ENCODE peak calls at places on chromosomes 5 and 9, in four cellular contexts. H, B, C and G are unnamed samples.

GRCh38 chr5:80109549-80110478 is 74.7 kb downstream of the THBS4 start:
- DNase-seq in H (peak), B (peak), C (no peak), G (no peak)

GRCh38 chr9:138074516-138074915 is 196.9 kb downstream of the CACNA1B start:
- DNase-seq in H (no peak), B (no peak), C (peak), G (peak)

GRCh38 chr9:72263572-72263971 is 101.4 kb downstream of the ZFAND5 start:
- DNase-seq in H (no peak), B (no peak), C (no peak), G (no peak)

GRCh38 chr9:69805962-69806633 is 14.5 kb upstream of the CFAP95 start:
- DNase-seq in H (peak), B (no peak), C (no peak), G (no peak)

GRCh38 chr5:77892061-77893010 is 116.2 kb upstream of the TBCA start:
- DNase-seq in H (no peak), B (no peak), C (no peak), G (no peak)

GRCh38 chr9:113645224-113645971 is 181.9 kb downstream of the RGS3 start:
- DNase-seq in H (no peak), B (no peak), C (peak), G (no peak)

GRCh38 chr5:107868994-107869393 is 198.3 kb upstream of the EFNA5 start:
- DNase-seq in H (no peak), B (no peak), C (no peak), G (no peak)

GRCh38 chr9:35267716-35268115 is 105.9 kb downstream of the UNC13B start:
- DNase-seq in H (no peak), B (no peak), C (no peak), G (no peak)

GRCh38 chr9:111020594-111020993 is 17.7 kb downstream of the LPAR1 start:
- DNase-seq in H (no peak), B (no peak), C (no peak), G (no peak)

GRCh38 chr9:33375238-33375840 is 27.0 kb downstream of the AQP7 start:
- DNase-seq in H (no peak), B (peak), C (no peak), G (no peak)

GRCh38 chr9:71746023-71746752 is 22.1 kb downstream of the CEMIP2 start:
- DNase-seq in H (no peak), B (no peak), C (no peak), G (no peak)

GRCh38 chr5:68646142-68646541 is 430.6 kb downstream of the PIK3R1 start:
- DNase-seq in H (no peak), B (no peak), C (no peak), G (no peak)

GRCh38 chr9:129181246-129181645 is 3.2 kb upstream of the IER5L start:
- DNase-seq in H (no peak), B (no peak), C (no peak), G (no peak)

GRCh38 chr5:103119067-103119764 is 722 bp downstream of the GIN1 start:
- DNase-seq in H (no peak), B (no peak), C (no peak), G (no peak)

GRCh38 chr5:65126670-65127069 is 355.1 kb downstream of the ADAMTS6 start:
- DNase-seq in H (no peak), B (no peak), C (no peak), G (no peak)

GRCh38 chr5:132067941-132068808 is 5.4 kb upstream of the CSF2 start:
- DNase-seq in H (no peak), B (no peak), C (no peak), G (no peak)

GRCh38 chr9:83707518-83707767 is 315 bp downstream of the UBQLN1 start:
- DNase-seq in H (no peak), B (no peak), C (peak), G (no peak)

GRCh38 chr9:90580576-90580975 is 62.0 kb downstream of the DIRAS2 start:
- DNase-seq in H (no peak), B (no peak), C (no peak), G (no peak)

GRCh38 chr5:125603321-125603720 is 819.9 kb upstream of the GRAMD2B start:
- DNase-seq in H (no peak), B (no peak), C (no peak), G (no peak)

GRCh38 chr5:36724429-36725332 is 118.3 kb downstream of the SLC1A3 start:
- DNase-seq in H (no peak), B (no peak), C (no peak), G (no peak)

GRCh38 chr5:132223861-132224260 is 3.8 kb downstream of the P4HA2 start:
- DNase-seq in H (no peak), B (no peak), C (peak), G (no peak)

GRCh38 chr5:120615967-120616645 is 152.0 kb downstream of the PRR16 start:
- DNase-seq in H (no peak), B (no peak), C (no peak), G (no peak)

GRCh38 chr5:20678814-20679298 is 690.9 kb upstream of the CDH18 start:
- DNase-seq in H (no peak), B (peak), C (no peak), G (no peak)

GRCh38 chr9:108040783-108041182 is 551.2 kb upstream of the KLF4 start:
- DNase-seq in H (no peak), B (peak), C (no peak), G (no peak)

GRCh38 chr9:87301381-87301780 is 196.3 kb upstream of the DAPK1 start:
- DNase-seq in H (no peak), B (no peak), C (no peak), G (no peak)

GRCh38 chr9:87436694-87437093 is 61.0 kb upstream of the DAPK1 start:
- DNase-seq in H (no peak), B (no peak), C (no peak), G (no peak)

GRCh38 chr5:123599171-123599570 is 87.2 kb downstream of the CSNK1G3 start:
- DNase-seq in H (no peak), B (no peak), C (no peak), G (no peak)

GRCh38 chr9:116585896-116586295 is 101.2 kb upstream of the TRIM32 start:
- DNase-seq in H (no peak), B (no peak), C (no peak), G (no peak)

GRCh38 chr5:154479160-154479943 is 1.3 kb upstream of the HAND1 start:
- DNase-seq in H (no peak), B (no peak), C (no peak), G (no peak)

GRCh38 chr9:111969061-111969460 is 72.4 kb downstream of the UGCG start:
- DNase-seq in H (no peak), B (no peak), C (no peak), G (no peak)

GRCh38 chr9:93585259-93585658 is 8.9 kb downstream of the PHF2 start:
- DNase-seq in H (no peak), B (no peak), C (no peak), G (no peak)

GRCh38 chr9:99059074-99059894 is 45.6 kb upstream of the TGFBR1 start:
- DNase-seq in H (no peak), B (no peak), C (no peak), G (no peak)

GRCh38 chr5:159508344-159508743 is 178.1 kb upstream of the IL12B start:
- DNase-seq in H (no peak), B (no peak), C (no peak), G (no peak)

GRCh38 chr5:14581333-14581890 is at the start of gene OTULINL:
- DNase-seq in H (peak), B (peak), C (peak), G (peak)

GRCh38 chr9:114153761-114154596 is 1.4 kb upstream of the COL27A1 start:
- DNase-seq in H (no peak), B (peak), C (no peak), G (no peak)

GRCh38 chr5:66653380-66653779 is 57.2 kb downstream of the MAST4 start:
- DNase-seq in H (no peak), B (peak), C (no peak), G (no peak)

GRCh38 chr5:165029471-165029870 is 1524.1 kb downstream of the MAT2B start:
- DNase-seq in H (no peak), B (peak), C (no peak), G (no peak)
- TF ChIP-seq CTCF in H (no peak), B (peak), C (no peak), G (peak)

DNA sequence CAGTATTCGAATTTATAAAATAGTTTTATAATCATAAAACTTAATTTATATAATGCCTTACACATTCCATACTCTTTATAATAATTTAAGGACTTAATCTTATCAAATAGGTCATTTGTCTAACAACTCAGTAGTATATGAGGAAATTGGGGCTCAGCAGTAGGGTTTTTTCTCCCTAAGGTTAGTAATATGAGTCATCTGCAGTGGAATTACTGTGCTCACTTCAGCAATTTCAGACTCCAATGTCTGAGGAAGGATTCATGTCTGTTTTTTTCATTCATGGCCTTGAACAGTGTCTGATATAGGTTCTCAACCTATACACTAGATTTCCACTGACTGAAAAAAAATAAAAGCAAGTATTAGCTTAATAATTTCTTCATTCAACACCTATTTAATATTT is 7.4 kb downstream of the DMRTA1 start:
- DNase-seq in H (no peak), B (peak), C (no peak), G (no peak)
- TF ChIP-seq CTCF in H (no peak), B (no peak), C (no peak), G (no peak)

DNA sequence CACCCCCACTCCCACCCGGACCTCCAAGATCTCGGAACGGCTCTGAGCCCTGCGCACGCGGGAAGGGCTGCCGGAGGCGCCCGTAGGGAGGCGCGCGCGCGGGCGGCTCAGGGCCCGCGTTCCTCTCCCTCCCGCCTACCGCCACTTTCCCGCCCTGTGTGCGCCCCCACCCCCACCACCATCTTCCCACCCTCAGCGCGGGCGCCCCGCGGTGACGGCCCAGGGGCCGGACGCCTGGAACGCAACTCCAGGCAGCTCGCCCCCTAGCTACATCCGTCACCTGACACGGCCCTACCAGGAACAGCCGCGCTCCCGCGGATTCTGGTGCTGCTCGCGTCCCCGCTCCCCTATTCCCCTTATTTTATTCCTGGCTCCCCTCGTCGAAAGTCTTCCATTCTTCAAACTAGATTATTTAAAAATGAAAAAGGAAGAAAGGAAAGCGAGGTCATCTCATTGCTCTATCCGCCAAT is at the start of gene CDKN2B-AS1:
- DNase-seq in H (no peak), B (peak), C (no peak), G (no peak)
- TF ChIP-seq CTCF in H (no peak), B (no peak), C (no peak), G (no peak)

GRCh38 chr5:3957658-3958057 is 362.0 kb downstream of the IRX1 start:
- DNase-seq in H (no peak), B (no peak), C (no peak), G (no peak)

GRCh38 chr5:3958389-3958788 is 362.8 kb downstream of the IRX1 start:
- DNase-seq in H (no peak), B (no peak), C (no peak), G (no peak)

GRCh38 chr5:3948838-3949237 is 353.2 kb downstream of the IRX1 start:
- DNase-seq in H (no peak), B (no peak), C (no peak), G (no peak)

GRCh38 chr5:3954633-3955032 is 359.0 kb downstream of the IRX1 start:
- DNase-seq in H (no peak), B (no peak), C (no peak), G (no peak)

DNA sequence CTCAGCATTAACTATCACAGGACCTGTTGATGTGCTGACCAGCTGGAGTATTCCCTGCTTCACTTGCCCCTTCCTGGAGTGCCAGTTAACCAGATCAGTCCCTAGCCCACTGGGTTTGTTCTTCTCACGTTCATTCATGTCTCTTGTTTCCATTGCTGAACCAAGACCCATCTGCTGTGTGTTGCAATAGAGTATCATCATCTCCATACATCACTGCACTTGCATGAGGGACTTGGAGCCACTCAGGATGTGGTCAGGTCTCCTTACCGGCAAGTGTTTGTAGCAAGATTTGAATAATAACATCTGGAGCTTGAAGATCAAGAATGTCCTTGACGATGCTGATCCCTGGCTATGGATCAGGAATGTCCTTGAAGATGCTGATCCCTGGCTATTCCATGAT is 358.6 kb downstream of the IRX1 start:
- DNase-seq in H (no peak), B (no peak), C (no peak), G (no peak)
- TF ChIP-seq CTCF in H (no peak), B (no peak), C (no peak), G (no peak)

DNA sequence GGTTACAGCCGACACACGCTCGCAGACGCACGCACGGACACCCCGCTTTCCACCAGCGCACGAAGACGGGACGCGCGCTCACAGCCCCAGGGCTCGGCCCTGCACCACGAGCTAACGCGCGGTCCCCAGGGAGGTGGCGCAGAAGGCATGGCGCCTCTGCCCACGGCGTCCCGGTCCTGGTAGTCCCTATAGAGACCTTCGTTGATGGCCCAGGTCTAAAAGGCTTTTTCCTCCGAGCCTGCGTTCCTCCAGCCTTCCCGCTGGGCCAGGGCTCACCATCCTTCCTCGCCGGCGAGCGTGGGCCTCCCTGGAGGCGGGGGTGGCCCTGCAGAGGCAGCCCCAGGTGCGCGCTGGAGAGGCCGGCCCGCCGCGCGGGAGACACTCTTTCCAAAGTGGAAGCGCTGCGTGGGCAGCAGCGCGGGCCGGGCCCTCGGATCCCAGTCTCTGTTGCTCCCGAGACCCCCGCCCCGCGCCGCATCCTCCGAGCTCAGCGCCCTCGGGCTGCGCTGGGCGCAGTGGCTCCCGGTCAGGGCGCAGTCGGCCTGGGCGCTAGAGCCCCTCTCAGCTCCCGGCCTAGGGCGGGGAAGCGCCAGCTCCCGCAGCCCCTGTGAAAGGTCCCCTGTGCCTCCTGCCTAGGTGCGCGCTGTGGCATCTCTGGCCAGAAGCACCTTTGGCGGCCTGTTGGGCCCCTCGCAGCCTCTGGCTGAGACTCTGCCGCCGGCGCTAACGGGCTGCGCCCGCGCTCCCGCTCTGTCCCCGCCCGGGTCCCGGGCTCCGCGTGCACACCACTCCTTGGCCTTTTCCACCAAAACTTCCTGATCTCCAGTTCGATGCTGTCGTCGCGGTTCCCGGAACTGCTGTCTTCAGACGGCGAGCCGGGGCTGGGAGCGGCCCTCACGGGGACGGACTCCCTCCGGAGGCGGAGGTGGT is 31.9 kb upstream of the FANCC start:
- DNase-seq in H (no peak), B (peak), C (no peak), G (no peak)
- TF ChIP-seq CTCF in H (no peak), B (no peak), C (no peak), G (no peak)

GRCh38 chr5:50889790-50890189 is 223.4 kb downstream of the PARP8 start:
- DNase-seq in H (no peak), B (no peak), C (no peak), G (no peak)
- TF ChIP-seq CTCF in H (no peak), B (no peak), C (no peak), G (no peak)

GRCh38 chr5:110333384-110333783 is 393.1 kb downstream of the TMEM232 start:
- DNase-seq in H (no peak), B (peak), C (no peak), G (no peak)
- TF ChIP-seq CTCF in H (no peak), B (peak), C (no peak), G (peak)